ENCODE peak calls at places on chromosomes 5 and 9, in four cellular contexts. S, U, Z and B are unnamed samples.

GRCh38 chr5:140806834-140807775 is at the start of gene PCDHA4:
- DNase-seq in U (peak), S (no peak), Z (peak), B (peak)

GRCh38 chr5:73357576-73357975 is 91.0 kb downstream of the FOXD1 start:
- DNase-seq in Z (no peak), S (no peak), U (no peak), B (no peak)

GRCh38 chr5:141822134-141822533 is 56.1 kb downstream of the PCDH1 start:
- DNase-seq in U (no peak), S (peak), Z (no peak), B (no peak)

GRCh38 chr5:172855597-172856292 is 21.7 kb downstream of the ERGIC1 start:
- DNase-seq in U (no peak), S (no peak), Z (no peak), B (no peak)

GRCh38 chr5:71653119-71653518 is 66.0 kb upstream of the CARTPT start:
- DNase-seq in U (no peak), S (no peak), Z (no peak), B (no peak)

GRCh38 chr9:127418037-127418471 is 6.1 kb upstream of the ZNF79 start:
- DNase-seq in S (no peak), U (peak), Z (peak), B (peak)

GRCh38 chr9:110427497-110428104 is 89.9 kb upstream of the TXNDC8 start:
- DNase-seq in U (peak), Z (peak), S (peak), B (peak)

GRCh38 chr5:165244407-165244806 is 1739.0 kb downstream of the MAT2B start:
- DNase-seq in Z (no peak), S (no peak), U (no peak), B (no peak)

GRCh38 chr5:160092960-160093701 is 26.1 kb downstream of the PWWP2A start:
- DNase-seq in S (no peak), U (no peak), Z (no peak), B (no peak)

GRCh38 chr9:32251539-32251938 is 132.9 kb upstream of the ACO1 start:
- DNase-seq in S (peak), U (peak), Z (peak), B (peak)

GRCh38 chr5:154465169-154465568 is 12.9 kb downstream of the HAND1 start:
- DNase-seq in S (peak), U (no peak), Z (no peak), B (no peak)

GRCh38 chr5:131226899-131227298 is 37.0 kb upstream of the CDC42SE2 start:
- DNase-seq in Z (no peak), S (peak), U (no peak), B (no peak)

GRCh38 chr5:179230061-179230461 is 115.2 kb downstream of the ADAMTS2 start:
- DNase-seq in S (no peak), Z (no peak), U (no peak), B (peak)

GRCh38 chr5:105101597-105101996 is 1539.0 kb upstream of the NUDT12 start:
- DNase-seq in S (no peak), U (no peak), Z (no peak), B (no peak)

GRCh38 chr5:96084874-96085545 is 123.4 kb upstream of the ELL2 start:
- DNase-seq in U (no peak), S (no peak), Z (no peak), B (no peak)

GRCh38 chr9:84668204-84669007 is 1.1 kb upstream of the NTRK2 start:
- DNase-seq in S (peak), U (peak), Z (peak), B (peak)

GRCh38 chr9:75186767-75187380 is 98.6 kb downstream of the OSTF1 start:
- DNase-seq in U (no peak), Z (no peak), S (peak), B (no peak)

GRCh38 chr9:91416086-91416712 is 7.4 kb downstream of the NFIL3 start:
- DNase-seq in Z (no peak), S (peak), U (no peak), B (no peak)

GRCh38 chr9:130825051-130825651 is 9.9 kb upstream of the ABL1 start:
- DNase-seq in S (peak), Z (peak), U (peak), B (peak)

GRCh38 chr5:112703866-112704820 is 33.5 kb upstream of the APC start:
- DNase-seq in U (no peak), Z (no peak), S (peak), B (no peak)

GRCh38 chr9:112174965-112175795 is at the start of gene SUSD1:
- DNase-seq in Z (peak), U (peak), S (no peak), B (peak)

GRCh38 chr5:90386099-90386710 is 23.4 kb downstream of the CETN3 start:
- DNase-seq in Z (peak), U (no peak), S (peak), B (no peak)

GRCh38 chr9:128505414-128505765 is 871 bp downstream of the GLE1 start:
- DNase-seq in S (peak), Z (peak), U (no peak), B (no peak)

GRCh38 chr5:122153774-122154173 is 24.4 kb downstream of the ZNF474 start:
- DNase-seq in S (peak), U (no peak), Z (peak), B (no peak)

GRCh38 chr5:157143127-157143959 is 678 bp upstream of the MED7 start:
- DNase-seq in Z (no peak), S (peak), U (no peak), B (no peak)

GRCh38 chr5:138647261-138647788 is 72.1 kb upstream of the HSPA9 start:
- DNase-seq in U (no peak), S (peak), Z (no peak), B (no peak)

GRCh38 chr5:101326766-101327165 is 423.7 kb upstream of the ST8SIA4 start:
- DNase-seq in S (no peak), U (no peak), Z (no peak), B (no peak)

GRCh38 chr5:171957591-171958251 is 48.7 kb downstream of the FBXW11 start:
- DNase-seq in Z (no peak), S (no peak), U (no peak), B (no peak)

GRCh38 chr5:142246-142810 is 49.0 kb upstream of the LRRC14B start:
- DNase-seq in U (no peak), S (no peak), Z (no peak), B (no peak)

GRCh38 chr5:1436036-1436435 is 9.2 kb downstream of the SLC6A3 start:
- DNase-seq in U (no peak), Z (no peak), S (no peak), B (no peak)

GRCh38 chr9:79651251-79651795 is 79.6 kb downstream of the TLE4 start:
- DNase-seq in Z (no peak), U (no peak), S (no peak), B (no peak)

GRCh38 chr9:134662143-134662876 is 20.7 kb downstream of the COL5A1 start:
- DNase-seq in U (no peak), Z (no peak), S (peak), B (no peak)

GRCh38 chr9:5263568-5264218 is 32.5 kb downstream of the INSL4 start:
- DNase-seq in Z (peak), S (no peak), U (no peak), B (no peak)

DNA sequence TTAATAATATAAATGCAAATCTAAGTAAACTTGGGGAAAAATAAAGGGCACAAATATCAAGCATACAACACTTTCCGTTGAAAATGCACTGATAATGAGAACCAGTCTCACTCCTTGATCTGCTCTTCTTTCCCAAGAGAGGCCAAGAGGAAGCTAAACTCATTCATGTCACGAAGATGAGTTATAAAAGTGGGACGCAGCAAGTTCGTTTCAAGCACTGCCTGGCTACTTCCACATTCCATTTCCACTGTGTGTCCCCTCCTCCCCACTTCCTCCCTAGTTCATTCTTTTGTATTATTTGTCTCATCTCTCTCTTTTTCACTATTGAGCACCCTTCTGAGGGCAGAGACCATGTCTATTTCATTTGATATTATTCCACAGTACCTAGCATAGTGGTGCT is 158.1 kb downstream of the SLC24A2 start:
- DNase-seq in S (no peak), U (no peak), Z (no peak), B (no peak)
- H4K5ac ChIP-seq in S (no peak), U (no peak), Z (no peak), B (no peak)

GRCh38 chr9:90022474-90022873 is 417.7 kb downstream of the GADD45G start:
- DNase-seq in U (no peak), Z (no peak), S (no peak), B (no peak)

GRCh38 chr9:90023861-90024260 is 419.0 kb downstream of the GADD45G start:
- DNase-seq in S (no peak), Z (no peak), U (no peak), B (no peak)

GRCh38 chr9:90025816-90026215 is 421.0 kb downstream of the GADD45G start:
- DNase-seq in Z (peak), S (no peak), U (no peak), B (no peak)

GRCh38 chr9:90024823-90025222 is 420.0 kb downstream of the GADD45G start:
- DNase-seq in S (no peak), U (no peak), Z (no peak), B (no peak)

DNA sequence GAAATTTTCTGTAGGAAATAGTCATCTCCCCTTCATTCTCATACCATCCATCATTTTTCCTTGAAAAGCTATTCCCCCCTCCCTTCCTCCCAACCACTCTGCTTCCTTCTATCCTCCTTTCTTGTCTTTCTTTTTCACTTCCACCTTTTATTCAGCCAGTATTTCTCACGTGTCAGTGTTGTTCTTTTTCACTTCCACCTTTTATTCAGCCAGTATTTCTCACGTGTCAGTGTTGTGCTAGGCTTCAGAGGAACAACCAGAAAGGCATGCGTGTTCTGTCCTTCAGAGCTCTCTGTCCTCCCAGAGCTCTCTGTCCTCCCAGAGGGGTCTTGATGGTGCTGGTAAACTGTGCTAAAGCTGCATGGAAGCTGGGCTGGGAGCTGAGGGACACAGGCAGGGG is 419.6 kb downstream of the GADD45G start:
- DNase-seq in S (no peak), Z (no peak), U (no peak), B (no peak)
- H4K5ac ChIP-seq in S (no peak), Z (no peak), U (no peak), B (no peak)

GRCh38 chr5:10624244-10624643 is 60.4 kb downstream of the ANKRD33B start:
- DNase-seq in Z (no peak), U (no peak), S (no peak), B (no peak)
- H4K5ac ChIP-seq in Z (no peak), U (no peak), S (no peak), B (no peak)

GRCh38 chr9:93830224-93830596 is 124.9 kb downstream of the BARX1 start:
- DNase-seq in S (no peak), Z (no peak), U (no peak), B (no peak)
- H4K5ac ChIP-seq in S (no peak), Z (no peak), U (no peak), B (no peak)

GRCh38 chr9:132235894-132236661 is 74.2 kb downstream of the NTNG2 start:
- DNase-seq in Z (peak), U (peak), S (peak), B (peak)
- H4K5ac ChIP-seq in Z (no peak), U (no peak), S (no peak), B (no peak)

GRCh38 chr9:124940894-124941688 is at the start of gene GOLGA1:
- DNase-seq in S (peak), U (peak), Z (peak), B (peak)
- H4K5ac ChIP-seq in S (peak), U (peak), Z (peak), B (no peak)

GRCh38 chr5:55538621-55539020 is 3.9 kb upstream of the PLPP1 start:
- DNase-seq in Z (no peak), U (no peak), S (no peak), B (no peak)
- H4K5ac ChIP-seq in Z (no peak), U (no peak), S (peak), B (no peak)

GRCh38 chr9:136441191-136441680 is 1.6 kb upstream of the INPP5E start:
- DNase-seq in Z (no peak), U (no peak), S (peak), B (no peak)
- H4K5ac ChIP-seq in Z (no peak), U (no peak), S (no peak), B (no peak)

DNA sequence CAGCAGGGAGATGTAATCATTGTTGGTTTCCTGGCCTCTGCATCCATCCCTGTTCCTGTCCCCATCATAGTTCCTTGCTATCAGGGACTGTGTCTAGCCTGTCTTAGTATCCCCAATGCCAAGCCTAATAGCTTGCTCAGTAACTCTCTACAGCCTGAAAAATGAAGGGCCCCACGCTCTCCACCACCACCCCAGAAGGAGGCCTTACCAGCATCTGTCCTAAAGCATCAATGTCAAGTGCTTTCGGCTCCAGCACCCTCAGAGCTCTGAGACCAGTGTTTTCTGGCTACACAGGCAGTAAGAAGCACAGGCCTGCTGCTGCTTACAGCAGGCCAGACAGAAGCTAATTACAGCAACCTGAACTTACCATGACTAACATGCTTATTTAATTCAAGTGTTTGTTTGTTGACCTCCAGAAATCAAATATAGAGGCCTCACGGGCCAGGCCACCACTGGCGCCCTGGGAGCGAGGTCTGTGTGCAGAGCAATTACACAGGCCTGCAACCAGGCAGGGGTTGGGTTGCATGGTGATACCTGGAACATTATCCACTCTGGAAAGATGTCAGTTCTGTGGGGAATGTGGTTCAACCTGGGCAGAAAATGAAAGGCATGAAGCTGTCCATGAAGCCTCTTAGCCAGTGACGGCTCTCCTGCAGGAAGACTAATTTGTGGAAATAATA is 124.3 kb downstream of the SLC1A3 start:
- DNase-seq in S (no peak), Z (no peak), U (no peak), B (no peak)
- H4K5ac ChIP-seq in S (no peak), Z (no peak), U (no peak), B (no peak)